ENCODE peak calls at places on chromosome 7, in four cellular contexts. Y, E, A and B are unnamed samples.
A peak's percentile ranks its signal among the peaks of the same experiment; 100 is the strongest.

GRCh38 chr7:100483728-100484635 is at the start of gene NYAP1:
- DNase-seq in Y (no peak), E (no peak), A (no peak), B (no peak)

GRCh38 chr7:1703475-1704325 is 33.6 kb downstream of the ELFN1 start:
- DNase-seq in A (no peak), E (no peak), Y (no peak), B (no peak)

GRCh38 chr7:50628469-50629084 is 63.4 kb upstream of the DDC start:
- DNase-seq in Y (no peak), E (no peak), A (no peak), B (no peak)

GRCh38 chr7:80359476-80359875 is 152.4 kb downstream of the GNAT3 start:
- DNase-seq in Y (no peak), E (no peak), A (no peak), B (no peak)

GRCh38 chr7:101124376-101125056 is 2.4 kb upstream of the SERPINE1 start:
- DNase-seq in E (peak; percentile 90), Y (peak; percentile 34), A (no peak), B (no peak)

GRCh38 chr7:98309566-98309965 is 28.1 kb downstream of the BRI3 start:
- DNase-seq in A (no peak), Y (no peak), E (no peak), B (no peak)

GRCh38 chr7:39073432-39073831 is 95.7 kb downstream of the POU6F2 start:
- DNase-seq in Y (peak; percentile 30), E (no peak), A (no peak), B (no peak)

GRCh38 chr7:3270362-3270761 is 30.7 kb upstream of the SDK1 start:
- DNase-seq in Y (no peak), E (no peak), A (no peak), B (no peak)

GRCh38 chr7:140885735-140886334 is 38.9 kb downstream of the BRAF start:
- DNase-seq in A (no peak), Y (no peak), E (no peak), B (no peak)

GRCh38 chr7:138008588-138009349 is 6.9 kb upstream of the CREB3L2 start:
- DNase-seq in E (no peak), A (no peak), Y (peak; percentile 23), B (no peak)

GRCh38 chr7:64874114-64874513 is 29.0 kb upstream of the ZNF273 start:
- DNase-seq in E (no peak), A (no peak), Y (no peak), B (no peak)

GRCh38 chr7:142802301-142802700 is 31.5 kb downstream of the PRSS2 start:
- DNase-seq in E (no peak), Y (no peak), A (no peak), B (no peak)

GRCh38 chr7:44071726-44072363 is 6.5 kb upstream of the PGAM2 start:
- DNase-seq in A (no peak), Y (no peak), E (no peak), B (no peak)

GRCh38 chr7:883029-884021 is 7.0 kb downstream of the GET4 start:
- DNase-seq in Y (no peak), A (peak; percentile 50), E (no peak), B (no peak)

GRCh38 chr7:155943251-155943899 is 131.1 kb upstream of the SHH start:
- DNase-seq in A (no peak), E (no peak), Y (no peak), B (no peak)

GRCh38 chr7:92837214-92837749 is 909 bp upstream of the CDK6 start:
- DNase-seq in E (no peak), A (no peak), Y (no peak), B (no peak)

GRCh38 chr7:114081606-114082425 is 163.0 kb upstream of the PPP1R3A start:
- DNase-seq in E (peak; percentile 75), Y (peak; percentile 37), A (no peak), B (no peak)

GRCh38 chr7:154695836-154696235 is 307.1 kb downstream of the PAXIP1 start:
- DNase-seq in Y (no peak), E (no peak), A (no peak), B (no peak)

GRCh38 chr7:153245809-153246208 is 486.3 kb downstream of the ACTR3B start:
- DNase-seq in A (no peak), E (no peak), Y (no peak), B (no peak)

GRCh38 chr7:117157121-117157870 is 165.6 kb downstream of the WNT2 start:
- DNase-seq in Y (no peak), A (peak; percentile 72), E (peak; percentile 88), B (no peak)

GRCh38 chr7:21766218-21766617 is 179.5 kb downstream of the CDCA7L start:
- DNase-seq in A (no peak), Y (no peak), E (no peak), B (no peak)

GRCh38 chr7:132255898-132256297 is 320.4 kb downstream of the PLXNA4 start:
- DNase-seq in A (no peak), Y (no peak), E (no peak), B (no peak)

GRCh38 chr7:25792586-25792985 is 359.4 kb upstream of the NFE2L3 start:
- DNase-seq in E (no peak), Y (no peak), A (no peak), B (no peak)

GRCh38 chr7:1298051-1298937 is 65.6 kb downstream of the UNCX start:
- DNase-seq in E (no peak), Y (no peak), A (no peak), B (no peak)

GRCh38 chr7:157518514-157519175 is 181.8 kb downstream of the DNAJB6 start:
- DNase-seq in Y (no peak), A (no peak), E (no peak), B (peak; percentile 3)

DNA sequence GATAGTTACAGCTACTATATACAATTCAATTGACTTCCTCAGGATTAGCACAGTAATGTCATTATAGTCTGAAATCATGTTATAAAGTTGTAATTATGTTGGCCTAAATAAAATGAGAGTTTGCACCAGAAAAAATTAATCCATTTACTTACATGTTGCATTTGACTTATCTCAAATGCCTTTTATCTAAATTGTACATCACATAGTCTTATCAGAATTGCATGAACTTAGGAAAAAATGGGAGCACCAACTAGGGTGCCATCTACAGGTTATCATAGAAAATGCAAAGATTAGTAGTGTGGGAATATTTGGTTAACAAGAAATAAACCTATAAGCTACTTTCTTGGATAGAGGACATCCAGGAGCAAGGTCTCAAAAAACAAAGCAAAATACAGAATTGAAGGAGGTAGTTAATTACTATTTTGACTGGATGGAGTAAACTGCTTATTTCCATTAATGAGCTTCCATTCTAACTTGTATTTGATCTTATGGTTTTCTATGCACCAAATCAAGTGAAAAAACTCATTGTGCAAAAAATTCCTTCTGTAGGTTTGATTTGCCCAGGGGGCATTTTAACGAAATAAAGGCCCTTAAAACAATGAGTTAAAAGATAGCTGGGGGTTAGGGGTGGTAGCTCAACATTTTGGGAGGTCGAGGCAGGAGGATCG is 60.0 kb upstream of the ORC5 start:
- DNase-seq in A (no peak), E (peak; percentile 6), Y (no peak), B (no peak)
- TF ChIP-seq CTCF in A (peak; percentile 63), E (peak; percentile 47), Y (peak; percentile 63), B (no peak)

GRCh38 chr7:35492451-35493175 is 202.3 kb downstream of the HERPUD2 start:
- DNase-seq in A (no peak), E (no peak), Y (no peak), B (no peak)

GRCh38 chr7:35494407-35494806 is 200.5 kb downstream of the HERPUD2 start:
- DNase-seq in Y (no peak), A (no peak), E (no peak), B (no peak)

GRCh38 chr7:35498416-35498815 is 196.5 kb downstream of the HERPUD2 start:
- DNase-seq in Y (no peak), E (no peak), A (no peak), B (no peak)

GRCh38 chr7:35499226-35499625 is 195.7 kb downstream of the HERPUD2 start:
- DNase-seq in A (no peak), Y (no peak), E (no peak), B (no peak)

DNA sequence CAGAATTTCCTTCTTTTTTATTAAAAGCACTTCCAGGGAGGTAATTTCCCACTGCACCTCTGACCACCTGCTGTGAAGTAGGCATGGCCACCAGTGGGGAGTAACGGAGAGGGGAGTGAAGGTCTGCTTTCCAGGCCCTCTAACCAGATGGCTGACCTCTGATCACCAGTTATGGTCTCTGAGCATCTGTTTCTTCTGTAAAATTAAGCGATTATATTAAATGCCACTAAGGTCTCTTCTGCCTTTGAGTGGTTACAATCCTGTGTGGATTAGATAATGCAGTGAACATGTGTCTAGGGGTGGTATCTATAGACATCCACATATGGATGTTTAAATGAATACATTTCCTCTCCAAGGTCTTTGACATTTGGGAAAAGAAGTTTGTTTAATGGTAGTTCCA is 199.6 kb downstream of the HERPUD2 start:
- DNase-seq in E (no peak), Y (no peak), A (no peak), B (no peak)
- TF ChIP-seq CTCF in E (no peak), Y (no peak), A (no peak), B (no peak)

GRCh38 chr7:108972009-108972408 is 402.3 kb downstream of the DNAJB9 start:
- DNase-seq in Y (no peak), E (no peak), A (no peak), B (no peak)

GRCh38 chr7:108973075-108973474 is 403.4 kb downstream of the DNAJB9 start:
- DNase-seq in Y (peak; percentile 11), E (no peak), A (no peak), B (no peak)
- TF ChIP-seq CTCF in Y (no peak), E (no peak), A (no peak), B (no peak)

DNA sequence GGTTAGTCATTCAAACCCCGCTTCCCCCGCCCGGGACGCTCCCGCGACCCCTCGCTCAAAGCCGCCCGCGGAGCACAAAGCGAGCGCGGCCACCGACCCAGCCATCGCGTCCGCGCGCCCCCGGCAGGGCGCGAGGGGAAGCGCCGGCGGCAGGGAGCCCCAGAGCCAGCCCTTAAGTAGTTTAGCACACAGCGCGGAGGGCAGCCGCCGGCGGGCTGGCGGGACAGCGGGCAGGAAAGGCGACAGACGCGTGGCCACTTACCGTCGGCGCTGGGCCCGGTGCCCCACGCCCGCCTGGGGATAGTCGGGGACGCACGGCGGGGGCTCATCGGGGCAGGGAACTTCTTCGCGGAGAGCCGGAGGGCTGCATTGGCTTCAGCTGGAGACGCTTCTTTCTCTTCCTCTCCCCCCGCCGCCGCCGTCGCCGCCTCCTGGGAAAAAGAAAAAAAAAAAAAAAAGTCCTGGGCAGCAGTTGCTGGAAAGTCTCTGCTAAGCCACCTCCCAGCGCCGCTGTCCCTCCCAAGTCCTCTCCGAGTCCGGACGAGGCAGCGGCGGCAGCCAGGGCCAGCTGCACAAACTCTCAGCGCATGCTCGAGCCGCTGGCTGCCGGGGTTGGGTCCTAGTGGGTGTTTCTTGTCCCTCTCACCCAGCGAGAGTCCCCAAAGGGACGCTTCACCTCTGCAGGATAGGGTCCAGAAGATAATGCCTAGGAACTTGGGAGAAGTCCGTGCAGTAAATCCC is at the start of gene TSPAN12:
- DNase-seq in A (peak; percentile 61), Y (peak; percentile 87), E (peak; percentile 63), B (peak; percentile 54)
- TF ChIP-seq CTCF in A (peak; percentile 54), Y (peak; percentile 57), E (peak; percentile 57), B (no peak)

GRCh38 chr7:16661924-16662323 is 15.9 kb downstream of the BZW2 start:
- DNase-seq in E (no peak), A (no peak), Y (no peak), B (no peak)

GRCh38 chr7:16652888-16653287 is 6.9 kb downstream of the BZW2 start:
- DNase-seq in Y (no peak), E (no peak), A (no peak), B (no peak)

GRCh38 chr7:16655394-16655793 is 9.4 kb downstream of the BZW2 start:
- DNase-seq in E (no peak), Y (no peak), A (no peak), B (no peak)

GRCh38 chr7:16660702-16661464 is 14.9 kb downstream of the BZW2 start:
- DNase-seq in Y (no peak), E (no peak), A (no peak), B (no peak)

GRCh38 chr7:16657656-16658279 is 11.8 kb downstream of the BZW2 start:
- DNase-seq in E (peak; percentile 81), Y (peak; percentile 27), A (no peak), B (no peak)
- TF ChIP-seq CTCF in E (peak; percentile 59), Y (no peak), A (no peak), B (no peak)